ENCODE peak calls at places on chromosome 12, in nine cellular contexts. One of them, this sample, is unnamed.

GRCh38 chr12:67068773-67069450 is 200.2 kb upstream of the CAND1 start:
- DNase-seq in astrocyte: peak
- DNase-seq in amniotic stem cell: no peak
- DNase-seq in neuronal stem cell: peak
- DNase-seq in left ventricle myocardium superior: peak
- DNase-seq in HuH-7.5: peak
- DNase-seq in iris pigment epithelial cell: peak
- DNase-seq in T-helper 2 cell: peak
- DNase-seq in K562: no peak
- DNase-seq in this sample: peak

GRCh38 chr12:120468271-120468845 is 1.2 kb downstream of the SRSF9 start:
- DNase-seq in left ventricle myocardium superior: peak
- DNase-seq in T-helper 2 cell: peak
- DNase-seq in astrocyte: peak
- DNase-seq in iris pigment epithelial cell: peak
- DNase-seq in neuronal stem cell: peak
- DNase-seq in HuH-7.5: peak
- DNase-seq in amniotic stem cell: no peak
- DNase-seq in K562: peak
- DNase-seq in this sample: peak

GRCh38 chr12:66141299-66141698 is 10.7 kb upstream of the LLPH start:
- DNase-seq in left ventricle myocardium superior: no peak
- DNase-seq in HuH-7.5: no peak
- DNase-seq in amniotic stem cell: no peak
- DNase-seq in neuronal stem cell: no peak
- DNase-seq in T-helper 2 cell: no peak
- DNase-seq in astrocyte: no peak
- DNase-seq in K562: no peak
- DNase-seq in iris pigment epithelial cell: no peak
- DNase-seq in this sample: no peak

GRCh38 chr12:119444462-119445044 is 110.0 kb downstream of the CCDC60 start:
- DNase-seq in neuronal stem cell: peak
- DNase-seq in iris pigment epithelial cell: peak
- DNase-seq in astrocyte: peak
- DNase-seq in HuH-7.5: peak
- DNase-seq in amniotic stem cell: no peak
- DNase-seq in left ventricle myocardium superior: peak
- DNase-seq in K562: peak
- DNase-seq in T-helper 2 cell: peak
- DNase-seq in this sample: peak

GRCh38 chr12:52029686-52030085 is 21.6 kb upstream of the NR4A1 start:
- DNase-seq in neuronal stem cell: peak
- DNase-seq in iris pigment epithelial cell: peak
- DNase-seq in K562: peak
- DNase-seq in HuH-7.5: no peak
- DNase-seq in astrocyte: peak
- DNase-seq in amniotic stem cell: no peak
- DNase-seq in T-helper 2 cell: no peak
- DNase-seq in left ventricle myocardium superior: peak
- DNase-seq in this sample: no peak

GRCh38 chr12:101051151-101051550 is 158.9 kb downstream of the SLC5A8 start:
- DNase-seq in HuH-7.5: no peak
- DNase-seq in amniotic stem cell: no peak
- DNase-seq in left ventricle myocardium superior: no peak
- DNase-seq in neuronal stem cell: no peak
- DNase-seq in K562: no peak
- DNase-seq in iris pigment epithelial cell: no peak
- DNase-seq in astrocyte: peak
- DNase-seq in T-helper 2 cell: no peak
- DNase-seq in this sample: no peak

GRCh38 chr12:2752676-2753371 is 41.9 kb upstream of the FKBP4 start:
- DNase-seq in neuronal stem cell: peak
- DNase-seq in iris pigment epithelial cell: peak
- DNase-seq in astrocyte: peak
- DNase-seq in left ventricle myocardium superior: peak
- DNase-seq in HuH-7.5: peak
- DNase-seq in amniotic stem cell: peak
- DNase-seq in K562: peak
- DNase-seq in T-helper 2 cell: peak
- DNase-seq in this sample: peak

GRCh38 chr12:113418213-113418879 is 3.8 kb upstream of the SDSL start:
- DNase-seq in neuronal stem cell: no peak
- DNase-seq in T-helper 2 cell: no peak
- DNase-seq in iris pigment epithelial cell: peak
- DNase-seq in K562: no peak
- DNase-seq in left ventricle myocardium superior: no peak
- DNase-seq in astrocyte: no peak
- DNase-seq in HuH-7.5: peak
- DNase-seq in amniotic stem cell: no peak
- DNase-seq in this sample: peak

This sample was measured in Caco-2.